ENCODE peak calls at places on chromosomes 6 and 20, in eight cellular contexts. One of them, this sample, is unnamed. For H3K9me3, the result is how much of the 10 kb centered on the place peaks cover.

GRCh38 chr6:162999575-163000285 is 272.0 kb downstream of the PACRG start:
- DNase-seq in esophagus squamous epithelium: no peak
- DNase-seq in left lung: no peak
- DNase-seq in astrocyte: peak
- DNase-seq in thoracic aorta: no peak
- DNase-seq in AG04450: no peak
- DNase-seq in colonic mucosa: no peak
- DNase-seq in HCT116: no peak
- DNase-seq in this sample: no peak

GRCh38 chr20:45300961-45301360 is 5.7 kb upstream of the RBPJL start:
- DNase-seq in AG04450: no peak
- DNase-seq in esophagus squamous epithelium: no peak
- DNase-seq in astrocyte: no peak
- DNase-seq in colonic mucosa: no peak
- DNase-seq in thoracic aorta: no peak
- DNase-seq in HCT116: peak
- DNase-seq in left lung: no peak
- DNase-seq in this sample: no peak

GRCh38 chr6:40409716-40410397 is 177.3 kb downstream of the LRFN2 start:
- DNase-seq in esophagus squamous epithelium: no peak
- DNase-seq in AG04450: no peak
- DNase-seq in colonic mucosa: no peak
- DNase-seq in astrocyte: no peak
- DNase-seq in left lung: no peak
- DNase-seq in HCT116: no peak
- DNase-seq in thoracic aorta: no peak
- DNase-seq in this sample: no peak

GRCh38 chr6:45709834-45710233 is 305.8 kb downstream of the CLIC5 start:
- DNase-seq in HCT116: no peak
- DNase-seq in colonic mucosa: no peak
- DNase-seq in astrocyte: no peak
- DNase-seq in AG04450: no peak
- DNase-seq in left lung: no peak
- DNase-seq in thoracic aorta: no peak
- DNase-seq in esophagus squamous epithelium: no peak
- DNase-seq in this sample: no peak

GRCh38 chr6:169996652-169997051 is 245.2 kb downstream of the ERMARD start:
- DNase-seq in colonic mucosa: no peak
- DNase-seq in AG04450: no peak
- DNase-seq in left lung: no peak
- DNase-seq in astrocyte: no peak
- DNase-seq in HCT116: peak
- DNase-seq in esophagus squamous epithelium: no peak
- DNase-seq in thoracic aorta: no peak
- DNase-seq in this sample: no peak

GRCh38 chr6:158316022-158316421 is 3.8 kb downstream of the TULP4 start:
- DNase-seq in astrocyte: peak
- DNase-seq in thoracic aorta: no peak
- DNase-seq in colonic mucosa: no peak
- DNase-seq in esophagus squamous epithelium: no peak
- DNase-seq in AG04450: no peak
- DNase-seq in left lung: no peak
- DNase-seq in HCT116: peak
- DNase-seq in this sample: no peak

GRCh38 chr6:11938285-11938890 is 73.7 kb upstream of the HIVEP1 start:
- DNase-seq in colonic mucosa: peak
- DNase-seq in HCT116: no peak
- DNase-seq in left lung: no peak
- DNase-seq in esophagus squamous epithelium: no peak
- DNase-seq in AG04450: no peak
- DNase-seq in astrocyte: no peak
- DNase-seq in thoracic aorta: no peak
- DNase-seq in this sample: no peak

GRCh38 chr6:73665686-73666319 is 12.0 kb upstream of the SLC17A5 start:
- DNase-seq in colonic mucosa: no peak
- DNase-seq in thoracic aorta: no peak
- DNase-seq in left lung: no peak
- DNase-seq in astrocyte: no peak
- DNase-seq in HCT116: no peak
- DNase-seq in AG04450: no peak
- DNase-seq in esophagus squamous epithelium: no peak
- DNase-seq in this sample: no peak

GRCh38 chr6:141401851-141402250 is 730.9 kb upstream of the GJE1 start:
- DNase-seq in colonic mucosa: no peak
- DNase-seq in esophagus squamous epithelium: no peak
- DNase-seq in thoracic aorta: no peak
- DNase-seq in left lung: no peak
- DNase-seq in AG04450: no peak
- DNase-seq in astrocyte: no peak
- DNase-seq in HCT116: no peak
- DNase-seq in this sample: no peak

GRCh38 chr20:8218861-8219260 is 86.8 kb downstream of the PLCB1 start:
- DNase-seq in left lung: no peak
- DNase-seq in astrocyte: peak
- DNase-seq in HCT116: no peak
- DNase-seq in esophagus squamous epithelium: no peak
- DNase-seq in colonic mucosa: no peak
- DNase-seq in AG04450: peak
- DNase-seq in thoracic aorta: no peak
- DNase-seq in this sample: no peak

GRCh38 chr6:45757443-45758121 is 258.1 kb downstream of the CLIC5 start:
- DNase-seq in astrocyte: no peak
- DNase-seq in left lung: no peak
- DNase-seq in thoracic aorta: no peak
- DNase-seq in colonic mucosa: no peak
- DNase-seq in esophagus squamous epithelium: no peak
- DNase-seq in HCT116: no peak
- DNase-seq in AG04450: no peak
- DNase-seq in this sample: no peak

GRCh38 chr6:33749401-33749800 is 2.7 kb upstream of the IP6K3 start:
- DNase-seq in colonic mucosa: no peak
- DNase-seq in AG04450: no peak
- DNase-seq in left lung: no peak
- DNase-seq in esophagus squamous epithelium: no peak
- DNase-seq in thoracic aorta: no peak
- DNase-seq in astrocyte: no peak
- DNase-seq in HCT116: no peak
- DNase-seq in this sample: no peak

GRCh38 chr20:17627101-17627950 is 54.7 kb downstream of the RRBP1 start:
- DNase-seq in left lung: peak
- DNase-seq in HCT116: no peak
- DNase-seq in AG04450: no peak
- DNase-seq in esophagus squamous epithelium: no peak
- DNase-seq in astrocyte: no peak
- DNase-seq in colonic mucosa: no peak
- DNase-seq in thoracic aorta: no peak
- DNase-seq in this sample: no peak

GRCh38 chr6:137764464-137764863 is 102.6 kb upstream of the TNFAIP3 start:
- DNase-seq in AG04450: no peak
- DNase-seq in colonic mucosa: no peak
- DNase-seq in HCT116: no peak
- DNase-seq in astrocyte: peak
- DNase-seq in left lung: no peak
- DNase-seq in thoracic aorta: no peak
- DNase-seq in esophagus squamous epithelium: no peak
- DNase-seq in this sample: no peak

GRCh38 chr6:31498748-31499147 is 803 bp downstream of the MICB start:
- DNase-seq in colonic mucosa: no peak
- DNase-seq in left lung: peak
- DNase-seq in astrocyte: no peak
- DNase-seq in AG04450: no peak
- DNase-seq in HCT116: no peak
- DNase-seq in thoracic aorta: no peak
- DNase-seq in esophagus squamous epithelium: no peak
- DNase-seq in this sample: no peak

GRCh38 chr6:34021001-34021838 is 124.7 kb downstream of the GRM4 start:
- DNase-seq in AG04450: no peak
- DNase-seq in colonic mucosa: no peak
- DNase-seq in thoracic aorta: no peak
- DNase-seq in esophagus squamous epithelium: no peak
- DNase-seq in astrocyte: no peak
- DNase-seq in HCT116: no peak
- DNase-seq in left lung: no peak
- DNase-seq in this sample: no peak

GRCh38 chr6:149334201-149334600 is 16.7 kb downstream of the TAB2 start:
- DNase-seq in AG04450: no peak
- DNase-seq in colonic mucosa: no peak
- DNase-seq in esophagus squamous epithelium: no peak
- DNase-seq in left lung: no peak
- DNase-seq in thoracic aorta: no peak
- DNase-seq in HCT116: no peak
- DNase-seq in astrocyte: peak
- DNase-seq in this sample: no peak

GRCh38 chr6:170224694-170225660 is 65.9 kb downstream of the DLL1 start:
- DNase-seq in AG04450: no peak
- DNase-seq in thoracic aorta: no peak
- DNase-seq in HCT116: no peak
- DNase-seq in colonic mucosa: no peak
- DNase-seq in left lung: no peak
- DNase-seq in astrocyte: peak
- DNase-seq in esophagus squamous epithelium: no peak
- DNase-seq in this sample: no peak

GRCh38 chr6:27448456-27448855 is 24.4 kb downstream of the ZNF184 start:
- DNase-seq in HCT116: no peak
- DNase-seq in esophagus squamous epithelium: no peak
- DNase-seq in colonic mucosa: no peak
- DNase-seq in thoracic aorta: no peak
- DNase-seq in AG04450: no peak
- DNase-seq in left lung: no peak
- DNase-seq in astrocyte: no peak
- DNase-seq in this sample: no peak
- H3K9me3 ChIP-seq in HCT116: under half
- H3K9me3 ChIP-seq in esophagus squamous epithelium: half or more
- H3K9me3 ChIP-seq in colonic mucosa: under half
- H3K9me3 ChIP-seq in thoracic aorta: half or more
- H3K9me3 ChIP-seq in AG04450: under half
- H3K9me3 ChIP-seq in left lung: under half
- H3K9me3 ChIP-seq in astrocyte: half or more
- H3K9me3 ChIP-seq in this sample: under half

DNA sequence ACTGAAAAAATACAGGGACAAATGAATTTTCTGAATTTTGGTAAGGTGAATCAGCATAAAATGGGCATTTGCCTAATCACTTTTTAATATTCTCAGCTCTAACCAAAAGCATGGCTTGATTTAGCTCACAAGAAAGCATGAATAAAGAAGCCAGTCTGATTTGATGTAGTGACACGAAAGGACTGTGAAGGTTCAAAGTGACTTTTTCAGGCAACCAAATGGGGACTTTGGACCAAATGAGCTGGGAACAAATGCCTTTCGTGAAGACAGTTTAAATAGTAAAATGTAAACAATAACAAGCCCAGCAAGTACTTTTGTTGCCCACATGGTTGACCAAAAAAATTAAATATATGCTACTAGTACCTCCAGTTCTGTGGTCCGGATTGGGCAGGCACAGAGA is 12.9 kb upstream of the CBLN4 start:
- DNase-seq in AG04450: no peak
- DNase-seq in astrocyte: no peak
- DNase-seq in thoracic aorta: no peak
- DNase-seq in colonic mucosa: no peak
- DNase-seq in esophagus squamous epithelium: no peak
- DNase-seq in left lung: no peak
- DNase-seq in HCT116: no peak
- DNase-seq in this sample: no peak
- H3K9me3 ChIP-seq in AG04450: under half
- H3K9me3 ChIP-seq in astrocyte: under half
- H3K9me3 ChIP-seq in thoracic aorta: under half
- H3K9me3 ChIP-seq in colonic mucosa: under half
- H3K9me3 ChIP-seq in esophagus squamous epithelium: under half
- H3K9me3 ChIP-seq in left lung: under half
- H3K9me3 ChIP-seq in HCT116: under half
- H3K9me3 ChIP-seq in this sample: under half

GRCh38 chr6:44154067-44154466 is 4.6 kb upstream of the CAPN11 start:
- DNase-seq in AG04450: no peak
- DNase-seq in HCT116: no peak
- DNase-seq in left lung: no peak
- DNase-seq in colonic mucosa: no peak
- DNase-seq in esophagus squamous epithelium: no peak
- DNase-seq in thoracic aorta: no peak
- DNase-seq in astrocyte: no peak
- DNase-seq in this sample: no peak
- H3K9me3 ChIP-seq in AG04450: under half
- H3K9me3 ChIP-seq in HCT116: under half
- H3K9me3 ChIP-seq in left lung: under half
- H3K9me3 ChIP-seq in colonic mucosa: under half
- H3K9me3 ChIP-seq in esophagus squamous epithelium: under half
- H3K9me3 ChIP-seq in thoracic aorta: under half
- H3K9me3 ChIP-seq in astrocyte: under half
- H3K9me3 ChIP-seq in this sample: under half

GRCh38 chr6:23173231-23173630 is 603.9 kb downstream of the HDGFL1 start:
- DNase-seq in AG04450: no peak
- DNase-seq in colonic mucosa: no peak
- DNase-seq in thoracic aorta: no peak
- DNase-seq in astrocyte: peak
- DNase-seq in esophagus squamous epithelium: no peak
- DNase-seq in HCT116: no peak
- DNase-seq in left lung: no peak
- DNase-seq in this sample: no peak

GRCh38 chr6:23176883-23177282 is 607.5 kb downstream of the HDGFL1 start:
- DNase-seq in astrocyte: no peak
- DNase-seq in left lung: no peak
- DNase-seq in AG04450: no peak
- DNase-seq in colonic mucosa: no peak
- DNase-seq in HCT116: no peak
- DNase-seq in esophagus squamous epithelium: no peak
- DNase-seq in thoracic aorta: no peak
- DNase-seq in this sample: no peak

GRCh38 chr6:23176471-23176870 is 607.1 kb downstream of the HDGFL1 start:
- DNase-seq in HCT116: no peak
- DNase-seq in AG04450: no peak
- DNase-seq in astrocyte: no peak
- DNase-seq in esophagus squamous epithelium: no peak
- DNase-seq in thoracic aorta: no peak
- DNase-seq in colonic mucosa: no peak
- DNase-seq in left lung: no peak
- DNase-seq in this sample: no peak

GRCh38 chr6:23175391-23175790 is 606.0 kb downstream of the HDGFL1 start:
- DNase-seq in colonic mucosa: no peak
- DNase-seq in thoracic aorta: no peak
- DNase-seq in astrocyte: peak
- DNase-seq in esophagus squamous epithelium: no peak
- DNase-seq in AG04450: no peak
- DNase-seq in HCT116: no peak
- DNase-seq in left lung: no peak
- DNase-seq in this sample: no peak

DNA sequence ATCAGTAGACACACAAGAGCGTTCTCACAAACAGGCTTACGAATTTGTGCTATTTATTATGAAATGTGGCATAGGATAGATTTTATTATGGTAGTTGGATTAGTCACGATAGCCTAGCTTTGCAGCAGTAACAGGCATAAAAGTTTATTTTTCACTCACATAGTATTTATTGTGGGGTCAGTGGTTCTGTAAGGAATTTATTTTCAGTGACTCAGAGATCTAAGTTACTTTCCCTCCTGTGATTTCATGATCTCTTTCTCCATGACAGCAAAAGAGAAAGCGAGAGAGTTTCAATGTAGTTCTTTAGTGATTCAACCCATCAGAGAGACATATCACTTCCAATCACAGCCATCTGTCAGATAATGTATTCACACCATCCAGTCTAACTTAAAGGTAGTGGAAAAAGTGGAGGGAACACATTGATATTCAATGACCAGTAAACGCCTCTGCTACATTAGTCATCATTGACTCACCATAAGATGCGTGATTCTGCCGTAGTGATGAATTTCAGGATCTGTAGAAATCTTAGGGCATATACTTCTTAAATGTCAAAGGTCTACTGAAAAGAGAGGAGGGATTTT is 605.5 kb downstream of the HDGFL1 start:
- DNase-seq in astrocyte: peak
- DNase-seq in left lung: no peak
- DNase-seq in AG04450: peak
- DNase-seq in thoracic aorta: no peak
- DNase-seq in esophagus squamous epithelium: no peak
- DNase-seq in HCT116: peak
- DNase-seq in colonic mucosa: no peak
- DNase-seq in this sample: no peak
- H3K9me3 ChIP-seq in astrocyte: under half
- H3K9me3 ChIP-seq in left lung: under half
- H3K9me3 ChIP-seq in AG04450: under half
- H3K9me3 ChIP-seq in thoracic aorta: under half
- H3K9me3 ChIP-seq in esophagus squamous epithelium: under half
- H3K9me3 ChIP-seq in HCT116: under half
- H3K9me3 ChIP-seq in colonic mucosa: under half
- H3K9me3 ChIP-seq in this sample: under half

This sample was measured in T-helper 17 cell.